ENCODE peak calls at places on chromosomes 12 and 14, in eight cellular contexts. F is activated T-cell treated with anti-CD3 and anti-CD28 coated beads for 24 hours; K is choroid plexus epithelial cell; B is transverse colon; A is amniotic epithelial cell; V is stimulated activated effector memory CD8-positive, alpha-beta T cell treated with anti-CD3 and anti-CD28 coated beads, Interleukin-12 subunit alpha, Interleukin-12 subunit beta, amount 100 ng/mL, for 72 hours; G is bronchial epithelial cell; Z is stimulated activated CD4-positive, alpha-beta T cell treated with anti-CD3 and anti-CD28 coated beads, Interleukin-1b, Interleukin-23, amount 100 ng/mL, for 1 hour. Y is an unnamed sample.

GRCh38 chr12:89707992-89708792 is 446 bp downstream of the ATP2B1 start:
- DNase-seq in F (peak), K (peak), B (peak), A (no peak), V (peak), G (no peak), Z (no peak), Y (peak)

GRCh38 chr12:45878630-45879255 is 111.6 kb downstream of the SCAF11 start:
- DNase-seq in F (no peak), K (peak), B (no peak), A (peak), V (no peak), G (peak), Z (no peak), Y (no peak)

GRCh38 chr12:93777249-93777648 is 100.1 kb downstream of the CRADD start:
- DNase-seq in F (no peak), K (peak), B (no peak), A (peak), V (no peak), G (no peak), Z (no peak), Y (no peak)

GRCh38 chr12:96907681-96908163 is 665 bp downstream of the NEDD1 start:
- DNase-seq in F (peak), K (peak), B (peak), A (peak), V (no peak), G (peak), Z (no peak), Y (no peak)

GRCh38 chr14:95296595-95297365 is 22.9 kb downstream of the CLMN start:
- DNase-seq in F (no peak), K (no peak), B (no peak), A (no peak), V (no peak), G (no peak), Z (no peak), Y (no peak)

GRCh38 chr14:96459851-96460250 is 42.3 kb upstream of the PAPOLA start:
- DNase-seq in F (no peak), K (no peak), B (no peak), A (no peak), V (no peak), G (no peak), Z (no peak), Y (no peak)

GRCh38 chr12:120367252-120367923 is 1.6 kb downstream of the MSI1 start:
- DNase-seq in F (no peak), K (peak), B (peak), A (no peak), V (no peak), G (no peak), Z (no peak), Y (no peak)

GRCh38 chr12:95848575-95849388 is 10.0 kb upstream of the SNRPF start:
- DNase-seq in F (no peak), K (peak), B (peak), A (peak), V (no peak), G (peak), Z (no peak), Y (no peak)

GRCh38 chr12:111453071-111453989 is 47.6 kb downstream of the SH2B3 start:
- DNase-seq in F (no peak), K (no peak), B (no peak), A (no peak), V (no peak), G (no peak), Z (no peak), Y (no peak)

GRCh38 chr12:132477009-132477702 is 12.8 kb upstream of the FBRSL1 start:
- DNase-seq in F (no peak), K (no peak), B (no peak), A (no peak), V (no peak), G (no peak), Z (no peak), Y (no peak)

GRCh38 chr14:28635387-28635786 is 131.2 kb upstream of the FOXG1 start:
- DNase-seq in F (no peak), K (peak), B (no peak), A (peak), V (no peak), G (peak), Z (no peak), Y (no peak)

GRCh38 chr12:70812124-70812523 is 108.4 kb downstream of the PTPRR start:
- DNase-seq in F (no peak), K (no peak), B (peak), A (no peak), V (no peak), G (no peak), Z (no peak), Y (no peak)

GRCh38 chr12:11779286-11779685 is 129.8 kb downstream of the ETV6 start:
- DNase-seq in F (no peak), K (peak), B (no peak), A (peak), V (no peak), G (peak), Z (no peak), Y (no peak)

GRCh38 chr14:45249847-45250575 is 3.0 kb downstream of the MIS18BP1 start:
- DNase-seq in F (no peak), K (peak), B (no peak), A (peak), V (no peak), G (no peak), Z (no peak), Y (no peak)

GRCh38 chr12:1346126-1346525 is 248.3 kb downstream of the FBXL14 start:
- DNase-seq in F (no peak), K (no peak), B (no peak), A (peak), V (no peak), G (no peak), Z (no peak), Y (no peak)

GRCh38 chr12:92492291-92492690 is 210.5 kb upstream of the PLEKHG7 start:
- DNase-seq in F (no peak), K (no peak), B (no peak), A (no peak), V (no peak), G (no peak), Z (no peak), Y (no peak)

GRCh38 chr12:70032076-70032475 is 207.0 kb downstream of the MYRFL start:
- DNase-seq in F (no peak), K (no peak), B (no peak), A (no peak), V (no peak), G (no peak), Z (no peak), Y (no peak)

GRCh38 chr12:13851828-13852227 is 129.6 kb downstream of the GRIN2B start:
- DNase-seq in F (no peak), K (no peak), B (no peak), A (no peak), V (no peak), G (no peak), Z (no peak), Y (no peak)

GRCh38 chr14:106875503-106875902 is 1349.1 kb downstream of the TMEM121 start:
- DNase-seq in F (no peak), K (no peak), B (peak), A (no peak), V (no peak), G (no peak), Z (no peak), Y (no peak)

GRCh38 chr12:31970199-31970598 is 11.0 kb downstream of the RESF1 start:
- DNase-seq in F (no peak), K (no peak), B (no peak), A (no peak), V (no peak), G (peak), Z (no peak), Y (no peak)

GRCh38 chr14:34649344-34649743 is 19.4 kb upstream of the SNX6 start:
- DNase-seq in F (no peak), K (peak), B (no peak), A (peak), V (no peak), G (peak), Z (no peak), Y (no peak)